ENCODE peak calls at places on chromosome 20, in four cellular contexts. Y is neural progenitor cell, W is psoas muscle, E is bronchial epithelial cell. P is an unnamed sample.

GRCh38 chr20:8423482-8423881 is 291.4 kb downstream of the PLCB1 start:
- DNase-seq in Y (no peak), W (no peak), E (no peak), P (peak)

GRCh38 chr20:37071481-37071911 is 24.3 kb downstream of the RBL1 start:
- DNase-seq in Y (no peak), W (no peak), E (peak), P (no peak)

GRCh38 chr20:11047559-11047958 is 373.8 kb upstream of the JAG1 start:
- DNase-seq in Y (no peak), W (no peak), E (peak), P (no peak)

GRCh38 chr20:10505320-10506226 is 70.5 kb downstream of the SLX4IP start:
- DNase-seq in Y (no peak), W (peak), E (peak), P (no peak)

GRCh38 chr20:23082846-23083552 is 3.1 kb downstream of the CD93 start:
- DNase-seq in Y (no peak), W (no peak), E (peak), P (no peak)

GRCh38 chr20:50561379-50562078 is 51.3 kb downstream of the PTPN1 start:
- DNase-seq in Y (no peak), W (no peak), E (peak), P (no peak)

GRCh38 chr20:50958733-50959542 is at the start of gene MOCS3:
- DNase-seq in Y (peak), W (peak), E (peak), P (peak)

GRCh38 chr20:25142435-25142834 is 53.1 kb upstream of the ENTPD6 start:
- DNase-seq in Y (no peak), W (no peak), E (no peak), P (no peak)

GRCh38 chr20:43451400-43451799 is 6.3 kb upstream of the SRSF6 start:
- DNase-seq in Y (no peak), W (no peak), E (no peak), P (no peak)

GRCh38 chr20:20710847-20711315 is 1.6 kb downstream of the RALGAPA2 start:
- DNase-seq in Y (no peak), W (no peak), E (peak), P (no peak)

GRCh38 chr20:37120497-37120896 is 24.7 kb upstream of the RBL1 start:
- DNase-seq in Y (no peak), W (no peak), E (no peak), P (no peak)

GRCh38 chr20:47412073-47412472 is 55.6 kb upstream of the ZMYND8 start:
- DNase-seq in Y (no peak), W (no peak), E (no peak), P (no peak)

GRCh38 chr20:25053207-25054132 is 4.5 kb downstream of the ACSS1 start:
- DNase-seq in Y (no peak), W (peak), E (no peak), P (no peak)

GRCh38 chr20:36528176-36528874 is 13.0 kb upstream of the MYL9 start:
- DNase-seq in Y (no peak), W (no peak), E (no peak), P (no peak)

GRCh38 chr20:48921883-48922867 is 664 bp downstream of the ARFGEF2 start:
- DNase-seq in Y (no peak), W (no peak), E (peak), P (no peak)

GRCh38 chr20:24681634-24682495 is 212.4 kb downstream of the SYNDIG1 start:
- DNase-seq in Y (no peak), W (no peak), E (no peak), P (peak)

GRCh38 chr20:34431168-34431567 is 68.1 kb downstream of the ITCH start:
- DNase-seq in Y (no peak), W (no peak), E (no peak), P (no peak)

GRCh38 chr20:44851545-44851944 is 34.0 kb upstream of the YWHAB start:
- DNase-seq in Y (no peak), W (no peak), E (no peak), P (no peak)

GRCh38 chr20:53195882-53196610 is 223.9 kb downstream of the TSHZ2 start:
- DNase-seq in Y (no peak), W (no peak), E (no peak), P (no peak)

GRCh38 chr20:13412806-13413445 is 191.9 kb downstream of the ISM1 start:
- DNase-seq in Y (no peak), W (no peak), E (peak), P (no peak)

GRCh38 chr20:46720776-46721425 is 11.5 kb downstream of the SLC2A10 start:
- DNase-seq in Y (no peak), W (no peak), E (no peak), P (no peak)

GRCh38 chr20:38426006-38426405 is 9.1 kb downstream of the SNHG17 start:
- DNase-seq in Y (no peak), W (no peak), E (peak), P (no peak)

GRCh38 chr20:50153153-50153499 is 397 bp downstream of the PEDS1 start:
- DNase-seq in Y (peak), W (no peak), E (no peak), P (peak)

GRCh38 chr20:39829713-39830112 is 859.3 kb downstream of the MAFB start:
- DNase-seq in Y (no peak), W (no peak), E (no peak), P (no peak)

GRCh38 chr20:47382746-47383145 is 26.2 kb upstream of the ZMYND8 start:
- DNase-seq in Y (no peak), W (no peak), E (no peak), P (no peak)

GRCh38 chr20:34185766-34186620 is 55.2 kb upstream of the ASIP start:
- DNase-seq in Y (no peak), W (no peak), E (no peak), P (no peak)

GRCh38 chr20:58870293-58871014 is 17.9 kb downstream of the GNAS start:
- DNase-seq in Y (peak), W (peak), E (peak), P (peak)

GRCh38 chr20:9971746-9972145 is 63.0 kb upstream of the ANKEF1 start:
- DNase-seq in Y (no peak), W (no peak), E (peak), P (no peak)

GRCh38 chr20:41174373-41174772 is 37.0 kb downstream of the PLCG1 start:
- DNase-seq in Y (no peak), W (peak), E (no peak), P (no peak)

GRCh38 chr20:64038252-64038578 is 2.2 kb downstream of the C20orf204 start:
- DNase-seq in Y (no peak), W (no peak), E (no peak), P (no peak)
- H3K4me3 ChIP-seq in Y (peak), W (peak), E (no peak), P (peak)

GRCh38 chr20:32536861-32537656 is 48.1 kb downstream of the NOL4L start:
- DNase-seq in Y (peak), W (peak), E (no peak), P (no peak)

GRCh38 chr20:32537657-32538525 is 47.2 kb downstream of the NOL4L start:
- DNase-seq in Y (no peak), W (no peak), E (no peak), P (no peak)

GRCh38 chr20:32538526-32538918 is 46.6 kb downstream of the NOL4L start:
- DNase-seq in Y (no peak), W (no peak), E (no peak), P (no peak)

GRCh38 chr20:32539817-32540675 is 45.1 kb downstream of the NOL4L start:
- DNase-seq in Y (no peak), W (no peak), E (peak), P (no peak)

GRCh38 chr20:32539063-32539816 is 45.9 kb downstream of the NOL4L start:
- DNase-seq in Y (no peak), W (no peak), E (no peak), P (no peak)
- H3K4me3 ChIP-seq in Y (no peak), W (no peak), E (no peak), P (no peak)

GRCh38 chr20:4569882-4570281 is 151.8 kb upstream of the PRND start:
- DNase-seq in Y (peak), W (no peak), E (no peak), P (no peak)

GRCh38 chr20:4578375-4578774 is 143.3 kb upstream of the PRND start:
- DNase-seq in Y (no peak), W (no peak), E (no peak), P (no peak)

GRCh38 chr20:4571759-4572531 is 149.8 kb upstream of the PRND start:
- DNase-seq in Y (no peak), W (no peak), E (no peak), P (no peak)

GRCh38 chr20:4573564-4574355 is 147.9 kb upstream of the PRND start:
- DNase-seq in Y (no peak), W (no peak), E (peak), P (no peak)

GRCh38 chr20:4574356-4574690 is 147.4 kb upstream of the PRND start:
- DNase-seq in Y (no peak), W (no peak), E (no peak), P (no peak)
- H3K4me3 ChIP-seq in Y (no peak), W (no peak), E (no peak), P (no peak)

GRCh38 chr20:59976196-59976847 is 18.1 kb downstream of the CDH26 start:
- DNase-seq in Y (no peak), W (no peak), E (no peak), P (no peak)
- H3K4me3 ChIP-seq in Y (no peak), W (no peak), E (no peak), P (no peak)

GRCh38 chr20:63497946-63498935 is 642 bp downstream of the EEF1A2 start:
- DNase-seq in Y (no peak), W (peak), E (peak), P (peak)
- H3K4me3 ChIP-seq in Y (peak), W (peak), E (no peak), P (peak)

P was measured in BE2C.